ENCODE peak calls at places on chromosome 4, in ten cellular contexts. One of them, this sample, is unnamed.

GRCh38 chr4:89284828-89285227 is 22.8 kb downstream of the GPRIN3 start:
- DNase-seq in tibial nerve: no peak
- DNase-seq in gastrocnemius medialis: no peak
- DNase-seq in K562: peak; percentile 19
- DNase-seq in heart left ventricle: no peak
- DNase-seq in uterus: no peak
- DNase-seq in suprapubic skin: no peak
- DNase-seq in sigmoid colon: no peak
- DNase-seq in HCT116: no peak
- DNase-seq in A549: no peak
- DNase-seq in this sample: no peak

GRCh38 chr4:6493668-6494304 is 21.4 kb upstream of the PPP2R2C start:
- DNase-seq in tibial nerve: no peak
- DNase-seq in gastrocnemius medialis: no peak
- DNase-seq in K562: no peak
- DNase-seq in sigmoid colon: no peak
- DNase-seq in suprapubic skin: peak; percentile 67
- DNase-seq in heart left ventricle: no peak
- DNase-seq in A549: no peak
- DNase-seq in HCT116: no peak
- DNase-seq in uterus: no peak
- DNase-seq in this sample: peak; percentile 87

GRCh38 chr4:187656953-187657352 is 338.6 kb upstream of the ZFP42 start:
- DNase-seq in sigmoid colon: no peak
- DNase-seq in K562: no peak
- DNase-seq in suprapubic skin: no peak
- DNase-seq in HCT116: no peak
- DNase-seq in tibial nerve: no peak
- DNase-seq in heart left ventricle: no peak
- DNase-seq in A549: no peak
- DNase-seq in gastrocnemius medialis: no peak
- DNase-seq in uterus: no peak
- DNase-seq in this sample: no peak

GRCh38 chr4:1515763-1516162 is 109.5 kb upstream of the NKX1-1 start:
- DNase-seq in uterus: no peak
- DNase-seq in HCT116: no peak
- DNase-seq in suprapubic skin: no peak
- DNase-seq in A549: no peak
- DNase-seq in heart left ventricle: no peak
- DNase-seq in gastrocnemius medialis: no peak
- DNase-seq in sigmoid colon: no peak
- DNase-seq in tibial nerve: no peak
- DNase-seq in K562: no peak
- DNase-seq in this sample: no peak

GRCh38 chr4:141395246-141395830 is 174.6 kb downstream of the ZNF330 start:
- DNase-seq in gastrocnemius medialis: no peak
- DNase-seq in tibial nerve: no peak
- DNase-seq in sigmoid colon: no peak
- DNase-seq in K562: no peak
- DNase-seq in heart left ventricle: no peak
- DNase-seq in uterus: no peak
- DNase-seq in A549: no peak
- DNase-seq in HCT116: no peak
- DNase-seq in suprapubic skin: no peak
- DNase-seq in this sample: no peak

GRCh38 chr4:146477054-146477453 is 44.7 kb downstream of the SLC10A7 start:
- DNase-seq in A549: no peak
- DNase-seq in gastrocnemius medialis: no peak
- DNase-seq in suprapubic skin: no peak
- DNase-seq in heart left ventricle: no peak
- DNase-seq in K562: no peak
- DNase-seq in uterus: no peak
- DNase-seq in tibial nerve: no peak
- DNase-seq in sigmoid colon: no peak
- DNase-seq in HCT116: no peak
- DNase-seq in this sample: no peak

GRCh38 chr4:6257243-6258025 is 12.2 kb upstream of the WFS1 start:
- DNase-seq in K562: no peak
- DNase-seq in uterus: no peak
- DNase-seq in A549: no peak
- DNase-seq in suprapubic skin: no peak
- DNase-seq in sigmoid colon: no peak
- DNase-seq in heart left ventricle: no peak
- DNase-seq in gastrocnemius medialis: no peak
- DNase-seq in HCT116: no peak
- DNase-seq in tibial nerve: no peak
- DNase-seq in this sample: no peak

GRCh38 chr4:4259484-4260100 is 11.6 kb upstream of the TMEM128 start:
- DNase-seq in tibial nerve: no peak
- DNase-seq in suprapubic skin: no peak
- DNase-seq in heart left ventricle: no peak
- DNase-seq in sigmoid colon: no peak
- DNase-seq in uterus: no peak
- DNase-seq in A549: no peak
- DNase-seq in gastrocnemius medialis: no peak
- DNase-seq in HCT116: no peak
- DNase-seq in K562: no peak
- DNase-seq in this sample: no peak

GRCh38 chr4:124936427-124936826 is 223.9 kb upstream of the ANKRD50 start:
- DNase-seq in suprapubic skin: no peak
- DNase-seq in tibial nerve: no peak
- DNase-seq in K562: no peak
- DNase-seq in heart left ventricle: peak; percentile 82
- DNase-seq in sigmoid colon: no peak
- DNase-seq in gastrocnemius medialis: peak; percentile 85
- DNase-seq in A549: no peak
- DNase-seq in HCT116: no peak
- DNase-seq in uterus: no peak
- DNase-seq in this sample: no peak

GRCh38 chr4:140603286-140603685 is 34.5 kb upstream of the UCP1 start:
- DNase-seq in gastrocnemius medialis: no peak
- DNase-seq in tibial nerve: no peak
- DNase-seq in A549: no peak
- DNase-seq in K562: no peak
- DNase-seq in suprapubic skin: no peak
- DNase-seq in HCT116: no peak
- DNase-seq in heart left ventricle: peak; percentile 36
- DNase-seq in uterus: no peak
- DNase-seq in sigmoid colon: no peak
- DNase-seq in this sample: no peak

GRCh38 chr4:167218022-167218608 is 16.2 kb downstream of the SPOCK3 start:
- DNase-seq in HCT116: no peak
- DNase-seq in tibial nerve: no peak
- DNase-seq in suprapubic skin: no peak
- DNase-seq in gastrocnemius medialis: no peak
- DNase-seq in sigmoid colon: no peak
- DNase-seq in uterus: no peak
- DNase-seq in A549: no peak
- DNase-seq in heart left ventricle: no peak
- DNase-seq in K562: no peak
- DNase-seq in this sample: no peak

GRCh38 chr4:5444918-5445517 is 263.3 kb downstream of the EVC2 start:
- DNase-seq in suprapubic skin: peak; percentile 53
- DNase-seq in tibial nerve: no peak
- DNase-seq in HCT116: no peak
- DNase-seq in uterus: no peak
- DNase-seq in sigmoid colon: no peak
- DNase-seq in K562: no peak
- DNase-seq in heart left ventricle: no peak
- DNase-seq in A549: no peak
- DNase-seq in gastrocnemius medialis: no peak
- DNase-seq in this sample: no peak

DNA sequence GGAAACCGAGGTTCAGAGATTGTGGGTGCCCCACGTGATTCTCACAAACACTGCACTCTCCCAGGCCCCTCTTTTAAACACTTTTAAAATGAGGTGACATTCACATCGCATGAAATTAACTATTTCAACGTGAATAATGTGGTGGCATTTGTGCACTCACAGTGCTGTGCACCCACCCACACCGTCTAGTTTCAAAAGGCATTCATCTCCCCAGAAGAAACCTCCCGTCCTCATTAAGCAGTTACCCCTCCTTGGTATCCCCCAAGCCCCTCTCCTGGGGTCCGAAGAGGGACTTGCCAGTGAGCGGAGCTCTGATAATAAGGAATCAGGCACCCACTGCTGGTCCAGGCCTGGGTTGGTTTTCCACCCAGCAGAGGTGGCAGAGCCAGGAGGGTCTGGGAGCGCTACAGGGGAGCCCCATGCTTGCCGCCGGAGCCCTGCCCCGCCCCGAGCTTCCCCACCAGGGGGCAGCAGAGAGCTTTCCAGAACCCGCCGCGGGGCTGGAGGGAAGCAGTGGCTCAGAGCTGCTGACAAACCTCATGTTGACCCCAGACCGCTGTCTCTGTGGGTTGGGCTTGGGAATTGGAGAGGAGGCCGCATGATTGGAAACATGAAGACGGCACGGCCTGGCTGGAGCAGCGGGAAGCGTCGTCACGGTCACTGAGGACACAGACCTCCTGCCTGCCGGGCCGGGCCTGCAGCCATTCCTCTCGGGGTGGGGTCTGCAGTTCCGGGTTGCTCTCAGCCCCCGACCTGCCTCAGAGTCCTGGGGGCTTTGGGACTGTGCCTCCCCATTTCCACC is 27.5 kb upstream of the HTRA3 start:
- DNase-seq in heart left ventricle: peak; percentile 91
- DNase-seq in sigmoid colon: peak; percentile 96
- DNase-seq in gastrocnemius medialis: peak; percentile 71
- DNase-seq in suprapubic skin: peak; percentile 93
- DNase-seq in HCT116: peak; percentile 22
- DNase-seq in uterus: peak; percentile 91
- DNase-seq in K562: peak; percentile 91
- DNase-seq in A549: peak; percentile 76
- DNase-seq in tibial nerve: peak; percentile 85
- DNase-seq in this sample: peak; percentile 96
- TF ChIP-seq POLR2A in heart left ventricle: no peak
- TF ChIP-seq POLR2A in sigmoid colon: no peak
- TF ChIP-seq POLR2A in gastrocnemius medialis: no peak
- TF ChIP-seq POLR2A in suprapubic skin: no peak
- TF ChIP-seq POLR2A in HCT116: no peak
- TF ChIP-seq POLR2A in uterus: no peak
- TF ChIP-seq POLR2A in K562: no peak
- TF ChIP-seq POLR2A in A549: no peak
- TF ChIP-seq POLR2A in tibial nerve: no peak
- TF ChIP-seq POLR2A in this sample: no peak

GRCh38 chr4:151322565-151322964 is 2.8 kb downstream of the SH3D19 start:
- DNase-seq in uterus: no peak
- DNase-seq in heart left ventricle: no peak
- DNase-seq in tibial nerve: no peak
- DNase-seq in K562: no peak
- DNase-seq in HCT116: no peak
- DNase-seq in suprapubic skin: no peak
- DNase-seq in sigmoid colon: no peak
- DNase-seq in gastrocnemius medialis: no peak
- DNase-seq in A549: no peak
- DNase-seq in this sample: peak; percentile 31
- H3K27ac ChIP-seq in uterus: peak overlapping the region; percentile 35
- H3K27ac ChIP-seq in heart left ventricle: no peak overlapping the region
- H3K27ac ChIP-seq in tibial nerve: peak overlapping the region; percentile 94
- H3K27ac ChIP-seq in K562: no peak overlapping the region
- H3K27ac ChIP-seq in HCT116: no peak overlapping the region
- H3K27ac ChIP-seq in suprapubic skin: peak overlapping the region; percentile 26
- H3K27ac ChIP-seq in sigmoid colon: peak overlapping the region; percentile 92
- H3K27ac ChIP-seq in gastrocnemius medialis: no peak overlapping the region
- H3K27ac ChIP-seq in A549: no peak overlapping the region
- H3K27ac ChIP-seq in this sample: peak overlapping the region; percentile 96

DNA sequence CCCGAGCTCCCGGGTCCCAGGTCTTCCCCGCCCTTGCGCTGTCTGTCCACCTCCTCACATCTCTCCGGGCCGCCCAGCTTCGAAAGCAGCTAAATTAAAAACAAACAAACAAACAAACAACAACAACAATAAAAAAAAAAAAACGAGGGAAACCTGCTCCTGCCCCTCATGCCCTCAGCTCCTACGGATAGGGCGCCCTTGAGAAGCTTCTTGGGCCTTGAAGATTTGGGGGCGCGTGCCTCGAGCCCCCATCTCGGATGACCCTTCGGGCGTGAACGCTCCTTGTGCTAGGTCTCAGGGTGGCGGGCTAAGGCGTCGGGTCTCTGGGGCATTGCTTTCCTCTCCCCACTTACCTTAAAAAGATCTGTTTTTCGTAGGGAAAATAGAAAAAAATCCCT is 696 bp downstream of the NDNF start:
- DNase-seq in gastrocnemius medialis: no peak
- DNase-seq in suprapubic skin: no peak
- DNase-seq in tibial nerve: no peak
- DNase-seq in K562: no peak
- DNase-seq in uterus: no peak
- DNase-seq in sigmoid colon: no peak
- DNase-seq in heart left ventricle: no peak
- DNase-seq in HCT116: no peak
- DNase-seq in A549: no peak
- DNase-seq in this sample: no peak
- TF ChIP-seq POLR2A in gastrocnemius medialis: no peak
- TF ChIP-seq POLR2A in suprapubic skin: no peak
- TF ChIP-seq POLR2A in tibial nerve: no peak
- TF ChIP-seq POLR2A in K562: no peak
- TF ChIP-seq POLR2A in uterus: no peak
- TF ChIP-seq POLR2A in sigmoid colon: no peak
- TF ChIP-seq POLR2A in heart left ventricle: no peak
- TF ChIP-seq POLR2A in HCT116: no peak
- TF ChIP-seq POLR2A in A549: no peak
- TF ChIP-seq POLR2A in this sample: no peak

GRCh38 chr4:107692197-107692596 is 27.8 kb downstream of the PAPSS1 start:
- DNase-seq in heart left ventricle: no peak
- DNase-seq in HCT116: no peak
- DNase-seq in tibial nerve: no peak
- DNase-seq in uterus: no peak
- DNase-seq in A549: no peak
- DNase-seq in suprapubic skin: no peak
- DNase-seq in gastrocnemius medialis: no peak
- DNase-seq in sigmoid colon: no peak
- DNase-seq in K562: no peak
- DNase-seq in this sample: no peak

GRCh38 chr4:107693132-107693531 is 26.9 kb downstream of the PAPSS1 start:
- DNase-seq in K562: no peak
- DNase-seq in tibial nerve: no peak
- DNase-seq in A549: no peak
- DNase-seq in gastrocnemius medialis: no peak
- DNase-seq in HCT116: no peak
- DNase-seq in uterus: no peak
- DNase-seq in heart left ventricle: no peak
- DNase-seq in suprapubic skin: no peak
- DNase-seq in sigmoid colon: no peak
- DNase-seq in this sample: no peak

GRCh38 chr4:107691378-107691777 is 28.7 kb downstream of the PAPSS1 start:
- DNase-seq in gastrocnemius medialis: no peak
- DNase-seq in uterus: no peak
- DNase-seq in K562: no peak
- DNase-seq in sigmoid colon: no peak
- DNase-seq in tibial nerve: no peak
- DNase-seq in suprapubic skin: no peak
- DNase-seq in HCT116: no peak
- DNase-seq in A549: no peak
- DNase-seq in heart left ventricle: no peak
- DNase-seq in this sample: no peak

GRCh38 chr4:107688421-107688820 is 31.6 kb downstream of the PAPSS1 start:
- DNase-seq in suprapubic skin: no peak
- DNase-seq in tibial nerve: no peak
- DNase-seq in sigmoid colon: no peak
- DNase-seq in A549: no peak
- DNase-seq in gastrocnemius medialis: no peak
- DNase-seq in uterus: no peak
- DNase-seq in HCT116: no peak
- DNase-seq in heart left ventricle: no peak
- DNase-seq in K562: no peak
- DNase-seq in this sample: no peak

GRCh38 chr4:107689912-107690587 is 30.0 kb downstream of the PAPSS1 start:
- DNase-seq in suprapubic skin: no peak
- DNase-seq in A549: peak; percentile 34
- DNase-seq in K562: no peak
- DNase-seq in HCT116: peak; percentile 60
- DNase-seq in sigmoid colon: no peak
- DNase-seq in uterus: no peak
- DNase-seq in gastrocnemius medialis: no peak
- DNase-seq in tibial nerve: no peak
- DNase-seq in heart left ventricle: no peak
- DNase-seq in this sample: no peak
- H3K27ac ChIP-seq in suprapubic skin: no peak overlapping the region
- H3K27ac ChIP-seq in A549: peak overlapping the region; percentile 42
- H3K27ac ChIP-seq in K562: no peak overlapping the region
- H3K27ac ChIP-seq in HCT116: no peak overlapping the region
- H3K27ac ChIP-seq in sigmoid colon: no peak overlapping the region
- H3K27ac ChIP-seq in uterus: no peak overlapping the region
- H3K27ac ChIP-seq in gastrocnemius medialis: no peak overlapping the region
- H3K27ac ChIP-seq in tibial nerve: no peak overlapping the region
- H3K27ac ChIP-seq in heart left ventricle: no peak overlapping the region
- H3K27ac ChIP-seq in this sample: no peak overlapping the region

This sample was measured in esophagus muscularis mucosa.